ENCODE peak calls at places on chromosomes 12 and 14, in four cellular contexts. N is psoas muscle, P is astrocyte of the cerebellum, A is GM12865. C is an unnamed sample.

GRCh38 chr12:109065154-109065852 is 12.9 kb downstream of the USP30 start:
- DNase-seq in N (no peak), A (no peak), P (no peak), C (no peak)

GRCh38 chr12:90260136-90260535 is 551.5 kb upstream of the ATP2B1 start:
- DNase-seq in P (no peak), A (no peak), N (no peak), C (no peak)

GRCh38 chr12:13102481-13103195 is 829 bp downstream of the GSG1 start:
- DNase-seq in A (no peak), N (no peak), P (no peak), C (no peak)

GRCh38 chr12:6635856-6636521 is at the start of gene LPAR5:
- DNase-seq in N (peak), A (peak), P (no peak), C (peak)

GRCh38 chr12:47650469-47650868 is 55.4 kb downstream of the RPAP3 start:
- DNase-seq in N (no peak), P (no peak), A (no peak), C (no peak)

GRCh38 chr14:37202265-37202664 is 4.5 kb downstream of the MIPOL1 start:
- DNase-seq in A (no peak), P (peak), N (no peak), C (no peak)

GRCh38 chr12:5280091-5280490 is 151.8 kb upstream of the NTF3 start:
- DNase-seq in P (no peak), A (no peak), N (no peak), C (no peak)

GRCh38 chr12:24919346-24920001 is 29.4 kb downstream of the BCAT1 start:
- DNase-seq in A (peak), P (no peak), N (no peak), C (no peak)

GRCh38 chr12:23204933-23205778 is 580.2 kb downstream of the ETNK1 start:
- DNase-seq in N (no peak), A (peak), P (peak), C (no peak)

GRCh38 chr12:103680591-103681065 is 93.6 kb downstream of the STAB2 start:
- DNase-seq in P (no peak), A (no peak), N (peak), C (no peak)

GRCh38 chr14:32784408-32784807 is 154.3 kb upstream of the NPAS3 start:
- DNase-seq in A (no peak), N (no peak), P (no peak), C (no peak)

GRCh38 chr12:93684716-93685115 is 7.5 kb downstream of the CRADD start:
- DNase-seq in A (no peak), N (no peak), P (no peak), C (no peak)

GRCh38 chr12:67650127-67650495 is 1.6 kb downstream of the DYRK2 start:
- DNase-seq in P (no peak), N (no peak), A (no peak), C (no peak)

GRCh38 chr14:51846631-51847488 is 13.6 kb upstream of the GNG2 start:
- DNase-seq in P (peak), N (peak), A (peak), C (peak)

GRCh38 chr12:120474092-120474960 is 4.8 kb upstream of the SRSF9 start:
- DNase-seq in N (no peak), A (no peak), P (no peak), C (no peak)

GRCh38 chr14:104557766-104558165 is 21.8 kb upstream of the C14orf180 start:
- DNase-seq in N (no peak), P (no peak), A (no peak), C (no peak)

GRCh38 chr12:111163422-111163821 is 205.5 kb downstream of the PHETA1 start:
- DNase-seq in P (no peak), A (no peak), N (no peak), C (no peak)

GRCh38 chr14:54673193-54674121 is 106.5 kb downstream of the SAMD4A start:
- DNase-seq in A (no peak), P (no peak), N (no peak), C (peak)

GRCh38 chr14:95235767-95236166 is 78.4 kb upstream of the DICER1 start:
- DNase-seq in P (no peak), N (no peak), A (no peak), C (no peak)

GRCh38 chr12:118417942-118418341 is 41.6 kb downstream of the SUDS3 start:
- DNase-seq in P (no peak), A (no peak), N (no peak), C (no peak)

GRCh38 chr12:11929714-11930113 is 141.0 kb upstream of the BCL2L14 start:
- DNase-seq in P (no peak), N (no peak), A (no peak), C (no peak)

GRCh38 chr12:5064913-5065490 is 21.3 kb downstream of the KCNA5 start:
- DNase-seq in A (no peak), N (no peak), P (no peak), C (no peak)

GRCh38 chr14:106268013-106268727 is 741.8 kb downstream of the TMEM121 start:
- DNase-seq in N (no peak), P (no peak), A (peak), C (no peak)

GRCh38 chr14:65486856-65487255 is 74.3 kb downstream of the FUT8 start:
- DNase-seq in N (no peak), P (no peak), A (no peak), C (no peak)

GRCh38 chr14:22557846-22558220 is 31.2 kb downstream of the DAD1 start:
- DNase-seq in A (no peak), N (no peak), P (no peak), C (no peak)

GRCh38 chr12:104596876-104597833 is 140.4 kb downstream of the CHST11 start:
- DNase-seq in A (peak), N (no peak), P (no peak), C (no peak)

GRCh38 chr14:105944632-105945610 is 418.5 kb downstream of the TMEM121 start:
- DNase-seq in P (no peak), A (peak), N (peak), C (no peak)

GRCh38 chr14:104524726-104525125 is 54.8 kb upstream of the C14orf180 start:
- DNase-seq in P (no peak), N (no peak), A (no peak), C (peak)

DNA sequence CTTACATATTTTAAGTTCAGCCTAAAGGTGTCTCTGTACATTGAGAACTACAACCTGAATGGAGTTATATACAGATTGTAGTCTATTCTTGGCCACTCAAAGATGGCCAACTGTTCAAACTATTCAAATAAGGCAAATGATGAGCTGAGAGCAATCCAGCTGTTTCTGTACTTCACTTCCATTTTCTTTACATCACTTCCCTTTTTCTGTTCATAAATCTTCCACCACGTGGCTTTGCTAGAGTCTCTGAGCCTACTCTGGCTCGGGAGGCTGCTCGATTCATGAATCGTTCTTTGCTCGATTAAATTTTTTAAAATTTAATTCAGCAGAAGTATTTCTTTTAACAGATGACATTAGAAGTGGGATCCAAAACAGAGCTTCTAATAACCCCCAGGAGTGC is 879.7 kb downstream of the GALC start:
- DNase-seq in P (no peak), N (no peak), A (no peak), C (no peak)
- TF ChIP-seq CTCF in P (no peak), N (no peak), A (no peak), C (no peak)

GRCh38 chr12:65305346-65305950 is 27.0 kb downstream of the MSRB3 start:
- DNase-seq in N (no peak), P (no peak), A (no peak), C (no peak)

GRCh38 chr12:65306229-65306602 is 27.7 kb downstream of the MSRB3 start:
- DNase-seq in A (no peak), P (no peak), N (no peak), C (no peak)

GRCh38 chr12:65308601-65309071 is 30.2 kb downstream of the MSRB3 start:
- DNase-seq in A (peak), P (no peak), N (no peak), C (no peak)

GRCh38 chr12:65308001-65308400 is 29.5 kb downstream of the MSRB3 start:
- DNase-seq in A (no peak), N (no peak), P (no peak), C (no peak)

DNA sequence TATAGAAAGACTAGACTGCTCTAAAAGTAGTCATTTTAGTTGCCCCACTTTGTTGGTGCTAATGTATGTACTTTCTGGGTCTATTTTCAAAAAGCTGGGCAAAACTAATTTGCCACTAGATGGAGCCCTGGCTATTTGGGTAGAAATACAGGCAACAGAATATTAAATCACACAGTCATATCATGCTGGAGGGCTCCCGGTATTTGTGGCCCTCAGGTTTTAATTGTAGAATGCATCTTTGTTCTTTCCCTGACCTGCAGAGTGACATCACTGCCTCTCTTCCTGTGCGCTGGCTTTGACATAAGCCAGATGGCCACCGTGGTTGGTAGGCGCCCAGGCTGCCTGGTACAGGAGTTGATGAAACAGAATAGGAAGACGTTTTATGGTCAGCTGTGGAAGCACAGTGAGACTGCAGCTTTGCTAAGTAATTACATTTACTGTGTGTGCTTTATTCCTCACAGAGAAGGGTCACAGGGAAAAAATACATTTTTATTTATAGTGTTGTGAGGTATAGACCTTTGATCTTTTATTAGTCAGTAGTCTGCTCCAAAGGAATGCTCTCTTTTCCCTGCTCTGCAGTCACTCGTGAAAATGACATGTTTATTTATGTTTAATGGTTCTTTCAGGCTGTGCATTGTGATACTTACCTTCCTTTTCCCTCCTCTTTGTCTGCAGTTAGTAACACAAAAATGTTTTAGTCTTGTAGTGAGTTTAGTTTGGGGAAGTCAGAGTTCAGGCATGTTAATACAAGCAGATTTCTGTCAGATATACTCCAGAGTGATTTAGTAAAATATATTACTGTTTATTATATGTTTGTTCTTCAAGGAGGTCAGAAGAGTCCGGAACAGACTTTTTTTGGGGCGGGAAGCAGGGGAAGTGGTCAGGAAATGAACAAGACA is 28.4 kb downstream of the MSRB3 start:
- DNase-seq in P (no peak), N (peak), A (peak), C (no peak)
- TF ChIP-seq CTCF in P (peak), N (peak), A (peak), C (no peak)

DNA sequence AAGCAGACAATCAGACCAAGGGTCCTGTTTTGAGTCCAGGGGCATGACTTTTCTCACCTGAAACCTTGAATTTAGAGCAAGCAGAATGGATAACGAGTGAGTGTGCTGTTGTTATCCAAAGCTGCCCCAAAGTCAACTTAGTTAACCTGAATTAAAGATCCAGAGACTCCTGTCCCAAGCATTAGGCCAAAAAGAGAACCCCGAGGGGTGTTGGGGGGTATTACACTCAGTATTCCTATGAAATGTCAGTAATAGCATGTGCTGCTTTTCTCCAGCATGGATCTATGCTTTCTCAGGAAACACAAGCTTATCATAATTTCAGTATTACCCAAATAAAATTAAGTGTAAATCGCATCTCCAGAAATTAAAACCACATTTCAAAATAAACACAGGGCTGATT is 19.0 kb downstream of the EIF4B start:
- DNase-seq in P (no peak), N (no peak), A (no peak), C (no peak)
- TF ChIP-seq CTCF in P (no peak), N (no peak), A (no peak), C (no peak)

GRCh38 chr14:100104523-100105300 is 39.5 kb downstream of the EVL start:
- DNase-seq in N (no peak), P (peak), A (no peak), C (peak)
- TF ChIP-seq CTCF in N (no peak), P (no peak), A (peak), C (no peak)

DNA sequence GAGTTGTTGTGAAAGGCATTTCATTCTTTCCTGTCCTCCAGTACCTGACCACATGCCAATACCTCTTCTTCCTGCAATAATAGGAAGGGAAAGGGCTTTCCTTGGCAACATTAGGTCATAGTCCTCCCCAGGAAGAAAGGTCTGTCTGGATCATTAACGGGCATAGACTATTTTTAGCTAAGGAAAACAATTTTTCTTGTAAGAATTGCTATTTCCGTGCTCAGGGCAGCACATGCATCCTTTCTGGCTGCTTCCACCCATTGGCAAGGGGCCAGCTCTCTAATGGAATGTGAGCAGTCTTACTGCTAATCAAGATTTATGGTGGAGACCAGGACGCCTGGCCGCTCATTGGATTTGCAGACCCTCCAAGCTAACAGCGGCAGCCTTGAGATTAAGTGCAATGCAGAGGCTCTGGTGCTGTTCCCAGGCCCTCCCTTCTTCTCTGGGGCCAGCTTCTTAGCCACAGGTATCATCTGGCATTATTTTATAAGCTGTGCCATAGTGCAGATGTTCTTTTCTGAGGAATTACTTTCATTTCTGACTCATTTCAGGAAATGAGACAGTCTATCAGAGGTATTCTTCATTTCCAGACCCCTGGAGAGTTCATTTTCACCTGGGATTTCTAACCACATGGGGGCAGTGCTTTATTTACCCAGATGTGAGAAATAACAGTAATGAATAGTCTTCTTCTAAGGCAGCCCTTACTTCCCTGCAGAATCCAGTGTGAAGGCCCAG is 52.9 kb downstream of the ANO6 start:
- DNase-seq in N (peak), A (peak), P (peak), C (peak)
- TF ChIP-seq CTCF in N (peak), A (peak), P (peak), C (no peak)

DNA sequence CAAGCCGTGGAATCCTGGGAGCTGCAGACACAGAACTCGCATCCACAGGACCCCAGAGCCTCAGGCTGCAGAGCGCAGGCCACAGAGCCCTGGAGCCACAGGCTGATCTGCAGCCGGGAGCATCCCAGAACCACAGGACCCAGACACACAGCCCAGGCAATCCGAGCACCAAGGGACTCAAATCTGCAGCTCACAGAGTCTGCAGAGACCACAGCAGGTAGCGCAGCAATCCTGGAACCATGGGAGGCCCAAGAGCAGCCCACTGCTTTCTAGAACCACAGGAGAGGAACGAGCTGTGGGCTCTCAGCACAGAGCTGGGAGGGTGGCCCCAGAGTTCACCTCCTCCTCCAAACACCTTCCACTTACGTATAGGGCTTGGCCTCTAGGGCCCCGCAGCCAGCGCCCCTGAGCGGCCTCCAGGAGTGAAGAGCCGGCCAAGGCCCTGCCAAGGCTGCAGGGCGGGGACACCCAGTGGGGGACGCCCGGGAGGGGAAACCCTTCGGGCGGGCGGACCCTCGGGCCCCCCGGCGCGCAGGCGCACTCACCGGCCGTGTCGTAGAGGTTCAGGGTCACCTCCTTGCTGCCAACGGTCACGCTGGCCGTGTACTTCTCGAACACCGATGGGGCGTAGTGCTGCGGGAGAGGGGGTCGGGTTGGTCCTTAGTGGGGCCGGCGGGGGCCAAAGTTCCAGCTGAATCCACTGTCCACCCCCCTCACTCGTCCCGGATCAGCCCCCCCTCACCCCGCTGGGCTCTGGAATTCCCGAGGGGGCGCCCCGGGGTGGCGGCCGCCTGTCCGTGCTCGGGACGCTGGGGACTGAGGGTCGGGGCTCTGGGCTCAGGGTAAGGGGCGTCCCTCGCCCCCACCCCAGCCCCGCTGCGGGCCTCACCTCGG is 634 bp downstream of the RHOF start:
- DNase-seq in P (no peak), A (peak), N (no peak), C (no peak)
- TF ChIP-seq CTCF in P (no peak), A (no peak), N (no peak), C (no peak)

GRCh38 chr14:34536951-34537676 is 2.4 kb downstream of the EAPP start:
- DNase-seq in A (no peak), P (peak), N (no peak), C (no peak)

GRCh38 chr14:34537677-34538009 is 1.9 kb downstream of the EAPP start:
- DNase-seq in P (no peak), N (no peak), A (no peak), C (no peak)

GRCh38 chr14:34538871-34539406 is 562 bp downstream of the EAPP start:
- DNase-seq in N (no peak), A (no peak), P (no peak), C (no peak)

GRCh38 chr14:34539407-34540180 is at the start of gene EAPP:
- DNase-seq in N (peak), A (peak), P (peak), C (peak)
- TF ChIP-seq CTCF in N (no peak), A (no peak), P (no peak), C (no peak)

GRCh38 chr12:132015686-132016430 is 66.1 kb downstream of the EP400 start:
- DNase-seq in P (no peak), A (no peak), N (no peak), C (no peak)
- TF ChIP-seq CTCF in P (no peak), A (no peak), N (no peak), C (no peak)